ENCODE peak calls at places on chromosomes 3 and 15, in six cellular contexts. Q is T-helper 9 cell; C is CD4-positive, CD25-positive, alpha-beta regulatory T cell; M is GM12864; K is AG10803; T is K562. N is an unnamed sample.

GRCh38 chr3:79651536-79652065 is 116.2 kb downstream of the ROBO1 start:
- DNase-seq in Q (no peak), C (no peak), M (no peak), K (no peak), T (no peak), N (no peak)

GRCh38 chr15:39598958-39599845 is 18.3 kb downstream of the THBS1 start:
- DNase-seq in Q (no peak), C (no peak), M (no peak), K (peak), T (no peak), N (no peak)

GRCh38 chr3:151290673-151291072 is 12.3 kb upstream of the P2RY14 start:
- DNase-seq in Q (no peak), C (no peak), M (no peak), K (peak), T (no peak), N (peak)

GRCh38 chr3:156732715-156733114 is 58.3 kb downstream of the TIPARP start:
- DNase-seq in Q (no peak), C (no peak), M (no peak), K (no peak), T (no peak), N (no peak)

GRCh38 chr3:182413061-182413460 is 380.2 kb upstream of the ATP11B start:
- DNase-seq in Q (no peak), C (no peak), M (no peak), K (no peak), T (no peak), N (no peak)

GRCh38 chr15:37981781-37982180 is 47.3 kb downstream of the TMCO5A start:
- DNase-seq in Q (no peak), C (no peak), M (no peak), K (peak), T (peak), N (peak)

GRCh38 chr15:41895491-41895890 is 1.6 kb upstream of the SPTBN5 start:
- DNase-seq in Q (no peak), C (no peak), M (no peak), K (no peak), T (no peak), N (no peak)

GRCh38 chr15:45162771-45163507 is 24.8 kb downstream of the SHF start:
- DNase-seq in Q (peak), C (peak), M (peak), K (peak), T (peak), N (peak)

GRCh38 chr3:29255854-29256696 is 24.8 kb upstream of the RBMS3 start:
- DNase-seq in Q (no peak), C (no peak), M (no peak), K (no peak), T (no peak), N (no peak)

GRCh38 chr3:58521002-58521670 is 15.9 kb downstream of the ACOX2 start:
- DNase-seq in Q (no peak), C (no peak), M (no peak), K (no peak), T (peak), N (no peak)

GRCh38 chr3:196227629-196228493 is 11.5 kb downstream of the SLC51A start:
- DNase-seq in Q (no peak), C (no peak), M (no peak), K (peak), T (no peak), N (no peak)

GRCh38 chr3:72665701-72666443 is 182.4 kb downstream of the SHQ1 start:
- DNase-seq in Q (peak), C (peak), M (no peak), K (no peak), T (peak), N (no peak)

GRCh38 chr3:175356899-175357324 is 497.8 kb downstream of the NAALADL2 start:
- DNase-seq in Q (no peak), C (no peak), M (no peak), K (no peak), T (no peak), N (no peak)

GRCh38 chr15:81312790-81313543 is 11.0 kb downstream of the STARD5 start:
- DNase-seq in Q (no peak), C (no peak), M (no peak), K (peak), T (no peak), N (no peak)

GRCh38 chr15:82709421-82710207 is at the start of gene AP3B2:
- DNase-seq in Q (peak), C (peak), M (peak), K (peak), T (peak), N (peak)

GRCh38 chr3:101938262-101938847 is 89.0 kb downstream of the NFKBIZ start:
- DNase-seq in Q (no peak), C (no peak), M (peak), K (no peak), T (peak), N (no peak)

GRCh38 chr15:99105516-99106341 is 849 bp downstream of the SYNM start:
- DNase-seq in Q (no peak), C (no peak), M (no peak), K (peak), T (no peak), N (no peak)

GRCh38 chr15:98401029-98401428 is 247.3 kb upstream of the IGF1R start:
- DNase-seq in Q (no peak), C (no peak), M (no peak), K (no peak), T (no peak), N (no peak)

GRCh38 chr3:197534348-197534725 is 21.4 kb downstream of the BDH1 start:
- DNase-seq in Q (no peak), C (no peak), M (no peak), K (no peak), T (no peak), N (no peak)

GRCh38 chr3:197525706-197526105 is 30.1 kb downstream of the BDH1 start:
- DNase-seq in Q (no peak), C (no peak), M (no peak), K (peak), T (peak), N (no peak)

GRCh38 chr3:62708642-62709041 is 166.6 kb downstream of the CADPS start:
- DNase-seq in Q (no peak), C (no peak), M (no peak), K (no peak), T (no peak), N (no peak)

GRCh38 chr3:10554746-10555145 is 49.4 kb upstream of the ATP2B2 start:
- DNase-seq in Q (no peak), C (no peak), M (no peak), K (no peak), T (no peak), N (no peak)

GRCh38 chr3:88195951-88196434 is 46.2 kb downstream of the C3orf38 start:
- DNase-seq in Q (no peak), C (no peak), M (no peak), K (no peak), T (peak), N (no peak)

GRCh38 chr3:32422943-32423342 is 31.3 kb downstream of the CMTM7 start:
- DNase-seq in Q (no peak), C (no peak), M (no peak), K (no peak), T (no peak), N (no peak)

GRCh38 chr15:92907880-92908279 is 7.8 kb downstream of the CHD2 start:
- DNase-seq in Q (no peak), C (no peak), M (no peak), K (peak), T (peak), N (peak)

GRCh38 chr3:107959767-107960166 is 131.1 kb downstream of the CD47 start:
- DNase-seq in Q (no peak), C (no peak), M (no peak), K (peak), T (peak), N (no peak)

GRCh38 chr3:54193093-54193492 is 70.7 kb downstream of the CACNA2D3 start:
- DNase-seq in Q (no peak), C (no peak), M (no peak), K (no peak), T (no peak), N (no peak)

GRCh38 chr3:104359546-104359945 is 1007.2 kb upstream of the ALCAM start:
- DNase-seq in Q (no peak), C (no peak), M (no peak), K (peak), T (no peak), N (no peak)

GRCh38 chr15:73560501-73561117 is 72.6 kb downstream of the NPTN start:
- DNase-seq in Q (no peak), C (no peak), M (peak), K (peak), T (peak), N (peak)

GRCh38 chr15:32928876-32929275 is 211.1 kb downstream of the GREM1 start:
- DNase-seq in Q (no peak), C (no peak), M (no peak), K (no peak), T (no peak), N (no peak)

GRCh38 chr3:72960812-72961518 is 35.6 kb upstream of the PPP4R2 start:
- DNase-seq in Q (no peak), C (no peak), M (no peak), K (peak), T (peak), N (peak)

GRCh38 chr3:114128231-114128630 is 50.6 kb downstream of the DRD3 start:
- DNase-seq in Q (no peak), C (no peak), M (no peak), K (no peak), T (no peak), N (no peak)

GRCh38 chr15:61582092-61582491 is 353.0 kb upstream of the RORA start:
- DNase-seq in Q (no peak), C (no peak), M (no peak), K (no peak), T (no peak), N (no peak)